ENCODE peak calls at places on chromosome 2, in eight cellular contexts. One of them, this sample, is unnamed.

GRCh38 chr2:113888641-113889470 is 1.0 kb upstream of the ACTR3 start:
- DNase-seq in frontal cortex: no peak
- DNase-seq in HTR-8/SVneo: peak
- DNase-seq in lower leg skin: no peak
- DNase-seq in endodermal cell: no peak
- DNase-seq in Calu3: peak
- DNase-seq in GM12864: no peak
- DNase-seq in stimulated activated naive B cell treated with anti-CD40 and anti-IgM and Interleukin-4, amounts not matched to agents 10 μg/mL and 1 μg/mL and 100 μg/mL, for 72 hours: no peak
- DNase-seq in this sample: peak

GRCh38 chr2:42031281-42031680 is 16.5 kb upstream of the PKDCC start:
- DNase-seq in HTR-8/SVneo: no peak
- DNase-seq in Calu3: no peak
- DNase-seq in GM12864: no peak
- DNase-seq in stimulated activated naive B cell treated with anti-CD40 and anti-IgM and Interleukin-4, amounts not matched to agents 10 μg/mL and 1 μg/mL and 100 μg/mL, for 72 hours: no peak
- DNase-seq in endodermal cell: no peak
- DNase-seq in frontal cortex: no peak
- DNase-seq in lower leg skin: no peak
- DNase-seq in this sample: no peak

GRCh38 chr2:26652361-26653041 is 11.3 kb upstream of the CIB4 start:
- DNase-seq in GM12864: no peak
- DNase-seq in Calu3: no peak
- DNase-seq in HTR-8/SVneo: no peak
- DNase-seq in stimulated activated naive B cell treated with anti-CD40 and anti-IgM and Interleukin-4, amounts not matched to agents 10 μg/mL and 1 μg/mL and 100 μg/mL, for 72 hours: no peak
- DNase-seq in frontal cortex: no peak
- DNase-seq in lower leg skin: peak
- DNase-seq in endodermal cell: peak
- DNase-seq in this sample: peak

GRCh38 chr2:178057179-178057578 is 15.4 kb downstream of the PDE11A start:
- DNase-seq in stimulated activated naive B cell treated with anti-CD40 and anti-IgM and Interleukin-4, amounts not matched to agents 10 μg/mL and 1 μg/mL and 100 μg/mL, for 72 hours: no peak
- DNase-seq in GM12864: no peak
- DNase-seq in lower leg skin: no peak
- DNase-seq in frontal cortex: no peak
- DNase-seq in HTR-8/SVneo: no peak
- DNase-seq in endodermal cell: no peak
- DNase-seq in Calu3: no peak
- DNase-seq in this sample: no peak

GRCh38 chr2:134301099-134301970 is 47.5 kb downstream of the MGAT5 start:
- DNase-seq in frontal cortex: no peak
- DNase-seq in GM12864: no peak
- DNase-seq in Calu3: no peak
- DNase-seq in HTR-8/SVneo: no peak
- DNase-seq in endodermal cell: no peak
- DNase-seq in lower leg skin: no peak
- DNase-seq in stimulated activated naive B cell treated with anti-CD40 and anti-IgM and Interleukin-4, amounts not matched to agents 10 μg/mL and 1 μg/mL and 100 μg/mL, for 72 hours: no peak
- DNase-seq in this sample: no peak

GRCh38 chr2:38171208-38171858 is 95.4 kb upstream of the CYP1B1 start:
- DNase-seq in frontal cortex: no peak
- DNase-seq in GM12864: no peak
- DNase-seq in endodermal cell: no peak
- DNase-seq in lower leg skin: no peak
- DNase-seq in HTR-8/SVneo: no peak
- DNase-seq in Calu3: no peak
- DNase-seq in stimulated activated naive B cell treated with anti-CD40 and anti-IgM and Interleukin-4, amounts not matched to agents 10 μg/mL and 1 μg/mL and 100 μg/mL, for 72 hours: no peak
- DNase-seq in this sample: no peak

GRCh38 chr2:96533292-96534073 is 3.1 kb upstream of the ARID5A start:
- DNase-seq in stimulated activated naive B cell treated with anti-CD40 and anti-IgM and Interleukin-4, amounts not matched to agents 10 μg/mL and 1 μg/mL and 100 μg/mL, for 72 hours: no peak
- DNase-seq in GM12864: no peak
- DNase-seq in frontal cortex: peak
- DNase-seq in lower leg skin: peak
- DNase-seq in Calu3: no peak
- DNase-seq in HTR-8/SVneo: no peak
- DNase-seq in endodermal cell: peak
- DNase-seq in this sample: peak

GRCh38 chr2:236607471-236608307 is 38.1 kb downstream of the ACKR3 start:
- DNase-seq in lower leg skin: no peak
- DNase-seq in Calu3: no peak
- DNase-seq in GM12864: no peak
- DNase-seq in stimulated activated naive B cell treated with anti-CD40 and anti-IgM and Interleukin-4, amounts not matched to agents 10 μg/mL and 1 μg/mL and 100 μg/mL, for 72 hours: no peak
- DNase-seq in HTR-8/SVneo: no peak
- DNase-seq in endodermal cell: peak
- DNase-seq in frontal cortex: no peak
- DNase-seq in this sample: no peak

GRCh38 chr2:207166349-207167128 is 791 bp upstream of the KLF7 start:
- DNase-seq in lower leg skin: peak
- DNase-seq in endodermal cell: peak
- DNase-seq in frontal cortex: peak
- DNase-seq in HTR-8/SVneo: peak
- DNase-seq in GM12864: no peak
- DNase-seq in Calu3: peak
- DNase-seq in stimulated activated naive B cell treated with anti-CD40 and anti-IgM and Interleukin-4, amounts not matched to agents 10 μg/mL and 1 μg/mL and 100 μg/mL, for 72 hours: peak
- DNase-seq in this sample: peak

GRCh38 chr2:182509231-182509630 is 82.4 kb upstream of the PDE1A start:
- DNase-seq in GM12864: no peak
- DNase-seq in Calu3: no peak
- DNase-seq in stimulated activated naive B cell treated with anti-CD40 and anti-IgM and Interleukin-4, amounts not matched to agents 10 μg/mL and 1 μg/mL and 100 μg/mL, for 72 hours: no peak
- DNase-seq in HTR-8/SVneo: no peak
- DNase-seq in endodermal cell: no peak
- DNase-seq in lower leg skin: no peak
- DNase-seq in frontal cortex: no peak
- DNase-seq in this sample: no peak

GRCh38 chr2:168002021-168002553 is 245.3 kb downstream of the STK39 start:
- DNase-seq in stimulated activated naive B cell treated with anti-CD40 and anti-IgM and Interleukin-4, amounts not matched to agents 10 μg/mL and 1 μg/mL and 100 μg/mL, for 72 hours: no peak
- DNase-seq in frontal cortex: no peak
- DNase-seq in GM12864: no peak
- DNase-seq in HTR-8/SVneo: no peak
- DNase-seq in lower leg skin: no peak
- DNase-seq in endodermal cell: no peak
- DNase-seq in Calu3: no peak
- DNase-seq in this sample: no peak

GRCh38 chr2:29293830-29294438 is 178.7 kb downstream of the CLIP4 start:
- DNase-seq in HTR-8/SVneo: peak
- DNase-seq in frontal cortex: no peak
- DNase-seq in stimulated activated naive B cell treated with anti-CD40 and anti-IgM and Interleukin-4, amounts not matched to agents 10 μg/mL and 1 μg/mL and 100 μg/mL, for 72 hours: no peak
- DNase-seq in GM12864: no peak
- DNase-seq in lower leg skin: no peak
- DNase-seq in Calu3: peak
- DNase-seq in endodermal cell: peak
- DNase-seq in this sample: no peak

GRCh38 chr2:140604096-140604495 is 1526.7 kb downstream of the LRP1B start:
- DNase-seq in frontal cortex: no peak
- DNase-seq in Calu3: no peak
- DNase-seq in HTR-8/SVneo: no peak
- DNase-seq in GM12864: no peak
- DNase-seq in stimulated activated naive B cell treated with anti-CD40 and anti-IgM and Interleukin-4, amounts not matched to agents 10 μg/mL and 1 μg/mL and 100 μg/mL, for 72 hours: no peak
- DNase-seq in endodermal cell: no peak
- DNase-seq in lower leg skin: no peak
- DNase-seq in this sample: no peak

GRCh38 chr2:34229998-34230397 is 630.9 kb upstream of the FAM98A start:
- DNase-seq in endodermal cell: no peak
- DNase-seq in frontal cortex: no peak
- DNase-seq in HTR-8/SVneo: no peak
- DNase-seq in stimulated activated naive B cell treated with anti-CD40 and anti-IgM and Interleukin-4, amounts not matched to agents 10 μg/mL and 1 μg/mL and 100 μg/mL, for 72 hours: no peak
- DNase-seq in Calu3: no peak
- DNase-seq in GM12864: no peak
- DNase-seq in lower leg skin: no peak
- DNase-seq in this sample: no peak

GRCh38 chr2:184032983-184033382 is 565.3 kb upstream of the ZNF804A start:
- DNase-seq in frontal cortex: no peak
- DNase-seq in stimulated activated naive B cell treated with anti-CD40 and anti-IgM and Interleukin-4, amounts not matched to agents 10 μg/mL and 1 μg/mL and 100 μg/mL, for 72 hours: no peak
- DNase-seq in GM12864: no peak
- DNase-seq in lower leg skin: no peak
- DNase-seq in Calu3: no peak
- DNase-seq in endodermal cell: no peak
- DNase-seq in HTR-8/SVneo: no peak
- DNase-seq in this sample: no peak

GRCh38 chr2:72932805-72933204 is 15.5 kb downstream of the EMX1 start:
- DNase-seq in GM12864: no peak
- DNase-seq in stimulated activated naive B cell treated with anti-CD40 and anti-IgM and Interleukin-4, amounts not matched to agents 10 μg/mL and 1 μg/mL and 100 μg/mL, for 72 hours: no peak
- DNase-seq in frontal cortex: no peak
- DNase-seq in HTR-8/SVneo: no peak
- DNase-seq in lower leg skin: no peak
- DNase-seq in Calu3: no peak
- DNase-seq in endodermal cell: no peak
- DNase-seq in this sample: no peak

GRCh38 chr2:127140543-127140942 is 33.6 kb upstream of the BIN1 start:
- DNase-seq in GM12864: no peak
- DNase-seq in HTR-8/SVneo: no peak
- DNase-seq in endodermal cell: no peak
- DNase-seq in lower leg skin: no peak
- DNase-seq in Calu3: no peak
- DNase-seq in frontal cortex: no peak
- DNase-seq in stimulated activated naive B cell treated with anti-CD40 and anti-IgM and Interleukin-4, amounts not matched to agents 10 μg/mL and 1 μg/mL and 100 μg/mL, for 72 hours: no peak
- DNase-seq in this sample: no peak

GRCh38 chr2:18456026-18456425 is 104.4 kb downstream of the RDH14 start:
- DNase-seq in lower leg skin: no peak
- DNase-seq in Calu3: no peak
- DNase-seq in stimulated activated naive B cell treated with anti-CD40 and anti-IgM and Interleukin-4, amounts not matched to agents 10 μg/mL and 1 μg/mL and 100 μg/mL, for 72 hours: no peak
- DNase-seq in endodermal cell: no peak
- DNase-seq in GM12864: no peak
- DNase-seq in frontal cortex: no peak
- DNase-seq in HTR-8/SVneo: no peak
- DNase-seq in this sample: no peak

GRCh38 chr2:36906277-36906676 is 60.1 kb downstream of the STRN start:
- DNase-seq in GM12864: no peak
- DNase-seq in Calu3: no peak
- DNase-seq in HTR-8/SVneo: no peak
- DNase-seq in frontal cortex: no peak
- DNase-seq in stimulated activated naive B cell treated with anti-CD40 and anti-IgM and Interleukin-4, amounts not matched to agents 10 μg/mL and 1 μg/mL and 100 μg/mL, for 72 hours: no peak
- DNase-seq in lower leg skin: no peak
- DNase-seq in endodermal cell: no peak
- DNase-seq in this sample: no peak

GRCh38 chr2:200483729-200484198 is 26.1 kb downstream of the KCTD18 start:
- DNase-seq in frontal cortex: no peak
- DNase-seq in GM12864: no peak
- DNase-seq in endodermal cell: peak
- DNase-seq in Calu3: peak
- DNase-seq in lower leg skin: no peak
- DNase-seq in HTR-8/SVneo: peak
- DNase-seq in stimulated activated naive B cell treated with anti-CD40 and anti-IgM and Interleukin-4, amounts not matched to agents 10 μg/mL and 1 μg/mL and 100 μg/mL, for 72 hours: no peak
- DNase-seq in this sample: peak

GRCh38 chr2:232857158-232857563 is 12.9 kb upstream of the SNORC start:
- DNase-seq in Calu3: peak
- DNase-seq in stimulated activated naive B cell treated with anti-CD40 and anti-IgM and Interleukin-4, amounts not matched to agents 10 μg/mL and 1 μg/mL and 100 μg/mL, for 72 hours: no peak
- DNase-seq in frontal cortex: no peak
- DNase-seq in lower leg skin: no peak
- DNase-seq in endodermal cell: no peak
- DNase-seq in GM12864: no peak
- DNase-seq in HTR-8/SVneo: no peak
- DNase-seq in this sample: no peak

GRCh38 chr2:142879191-142879590 is 1.7 kb downstream of the KYNU start:
- DNase-seq in endodermal cell: no peak
- DNase-seq in lower leg skin: no peak
- DNase-seq in Calu3: no peak
- DNase-seq in GM12864: no peak
- DNase-seq in stimulated activated naive B cell treated with anti-CD40 and anti-IgM and Interleukin-4, amounts not matched to agents 10 μg/mL and 1 μg/mL and 100 μg/mL, for 72 hours: no peak
- DNase-seq in frontal cortex: no peak
- DNase-seq in HTR-8/SVneo: no peak
- DNase-seq in this sample: no peak

GRCh38 chr2:98465456-98466201 is 21.0 kb downstream of the INPP4A start:
- DNase-seq in stimulated activated naive B cell treated with anti-CD40 and anti-IgM and Interleukin-4, amounts not matched to agents 10 μg/mL and 1 μg/mL and 100 μg/mL, for 72 hours: no peak
- DNase-seq in HTR-8/SVneo: no peak
- DNase-seq in lower leg skin: peak
- DNase-seq in Calu3: peak
- DNase-seq in endodermal cell: no peak
- DNase-seq in frontal cortex: no peak
- DNase-seq in GM12864: peak
- DNase-seq in this sample: peak

GRCh38 chr2:224206816-224207215 is 167.7 kb upstream of the SERPINE2 start:
- DNase-seq in Calu3: no peak
- DNase-seq in stimulated activated naive B cell treated with anti-CD40 and anti-IgM and Interleukin-4, amounts not matched to agents 10 μg/mL and 1 μg/mL and 100 μg/mL, for 72 hours: no peak
- DNase-seq in frontal cortex: no peak
- DNase-seq in endodermal cell: no peak
- DNase-seq in GM12864: no peak
- DNase-seq in HTR-8/SVneo: no peak
- DNase-seq in lower leg skin: no peak
- DNase-seq in this sample: no peak

GRCh38 chr2:238021327-238021726 is 39.5 kb upstream of the SCLY start:
- DNase-seq in endodermal cell: no peak
- DNase-seq in stimulated activated naive B cell treated with anti-CD40 and anti-IgM and Interleukin-4, amounts not matched to agents 10 μg/mL and 1 μg/mL and 100 μg/mL, for 72 hours: no peak
- DNase-seq in GM12864: no peak
- DNase-seq in Calu3: peak
- DNase-seq in frontal cortex: no peak
- DNase-seq in HTR-8/SVneo: peak
- DNase-seq in lower leg skin: no peak
- DNase-seq in this sample: no peak

GRCh38 chr2:235903803-235904637 is 264.2 kb downstream of the GBX2 start:
- DNase-seq in stimulated activated naive B cell treated with anti-CD40 and anti-IgM and Interleukin-4, amounts not matched to agents 10 μg/mL and 1 μg/mL and 100 μg/mL, for 72 hours: no peak
- DNase-seq in endodermal cell: peak
- DNase-seq in frontal cortex: no peak
- DNase-seq in Calu3: no peak
- DNase-seq in lower leg skin: peak
- DNase-seq in HTR-8/SVneo: no peak
- DNase-seq in GM12864: no peak
- DNase-seq in this sample: no peak

GRCh38 chr2:86026744-86027065 is 79.0 kb downstream of the POLR1A start:
- DNase-seq in HTR-8/SVneo: no peak
- DNase-seq in GM12864: no peak
- DNase-seq in stimulated activated naive B cell treated with anti-CD40 and anti-IgM and Interleukin-4, amounts not matched to agents 10 μg/mL and 1 μg/mL and 100 μg/mL, for 72 hours: no peak
- DNase-seq in Calu3: no peak
- DNase-seq in endodermal cell: no peak
- DNase-seq in frontal cortex: no peak
- DNase-seq in lower leg skin: no peak
- DNase-seq in this sample: no peak

GRCh38 chr2:79453918-79454317 is 58.9 kb upstream of the CTNNA2 start:
- DNase-seq in GM12864: no peak
- DNase-seq in frontal cortex: no peak
- DNase-seq in HTR-8/SVneo: no peak
- DNase-seq in Calu3: no peak
- DNase-seq in lower leg skin: no peak
- DNase-seq in stimulated activated naive B cell treated with anti-CD40 and anti-IgM and Interleukin-4, amounts not matched to agents 10 μg/mL and 1 μg/mL and 100 μg/mL, for 72 hours: no peak
- DNase-seq in endodermal cell: no peak
- DNase-seq in this sample: no peak

GRCh38 chr2:111135910-111136297 is 15.2 kb downstream of the BCL2L11 start:
- DNase-seq in GM12864: no peak
- DNase-seq in stimulated activated naive B cell treated with anti-CD40 and anti-IgM and Interleukin-4, amounts not matched to agents 10 μg/mL and 1 μg/mL and 100 μg/mL, for 72 hours: no peak
- DNase-seq in lower leg skin: peak
- DNase-seq in endodermal cell: peak
- DNase-seq in frontal cortex: no peak
- DNase-seq in HTR-8/SVneo: no peak
- DNase-seq in Calu3: peak
- DNase-seq in this sample: no peak

GRCh38 chr2:38187416-38188127 is 111.6 kb upstream of the CYP1B1 start:
- DNase-seq in GM12864: no peak
- DNase-seq in stimulated activated naive B cell treated with anti-CD40 and anti-IgM and Interleukin-4, amounts not matched to agents 10 μg/mL and 1 μg/mL and 100 μg/mL, for 72 hours: no peak
- DNase-seq in lower leg skin: peak
- DNase-seq in HTR-8/SVneo: no peak
- DNase-seq in frontal cortex: no peak
- DNase-seq in endodermal cell: no peak
- DNase-seq in Calu3: no peak
- DNase-seq in this sample: peak

GRCh38 chr2:218263817-218264611 is 3.2 kb downstream of the GPBAR1 start:
- DNase-seq in stimulated activated naive B cell treated with anti-CD40 and anti-IgM and Interleukin-4, amounts not matched to agents 10 μg/mL and 1 μg/mL and 100 μg/mL, for 72 hours: no peak
- DNase-seq in GM12864: no peak
- DNase-seq in HTR-8/SVneo: no peak
- DNase-seq in lower leg skin: peak
- DNase-seq in frontal cortex: no peak
- DNase-seq in endodermal cell: no peak
- DNase-seq in Calu3: no peak
- DNase-seq in this sample: peak

GRCh38 chr2:75025633-75026380 is 67.4 kb downstream of the POLE4 start:
- DNase-seq in lower leg skin: no peak
- DNase-seq in stimulated activated naive B cell treated with anti-CD40 and anti-IgM and Interleukin-4, amounts not matched to agents 10 μg/mL and 1 μg/mL and 100 μg/mL, for 72 hours: no peak
- DNase-seq in GM12864: no peak
- DNase-seq in frontal cortex: no peak
- DNase-seq in endodermal cell: no peak
- DNase-seq in Calu3: no peak
- DNase-seq in HTR-8/SVneo: no peak
- DNase-seq in this sample: no peak

This sample was measured in transverse colon.